ENCODE peak calls at places on chromosomes 4 and X, in six cellular contexts. K is HFF-Myc, Y is choroid plexus epithelial cell, Q is fibroblast of mammary gland, A is thoracic aorta, C is tibial artery. I is an unnamed sample.
A peak's percentile ranks its signal among the peaks of the same experiment; 100 is the strongest.

GRCh38 chr4:159697322-159698283 is 594.7 kb downstream of the RAPGEF2 start:
- DNase-seq in K (no peak), Y (no peak), Q (no peak), A (no peak), C (no peak), I (no peak)

GRCh38 chr4:69524708-69525107 is 29.0 kb upstream of the UGT2B4 start:
- DNase-seq in K (no peak), Y (peak; percentile 6), Q (no peak), A (no peak), C (no peak), I (no peak)

GRCh38 chrX:68440940-68441339 is 7.6 kb upstream of the OPHN1 start:
- DNase-seq in K (peak; percentile 47), Y (peak; percentile 75), Q (peak; percentile 70), A (peak; percentile 8), C (peak; percentile 50), I (no peak)

GRCh38 chrX:69614896-69615295 is 1.0 kb upstream of the EDA start:
- DNase-seq in K (no peak), Y (no peak), Q (peak; percentile 49), A (no peak), C (no peak), I (no peak)

GRCh38 chr4:128716325-128716724 is 93.2 kb upstream of the JADE1 start:
- DNase-seq in K (no peak), Y (no peak), Q (no peak), A (no peak), C (peak; percentile 36), I (no peak)

GRCh38 chrX:109624641-109625311 is at the start of gene KCNE5:
- DNase-seq in K (no peak), Y (no peak), Q (no peak), A (no peak), C (no peak), I (no peak)

GRCh38 chr4:142404191-142404611 is 441.9 kb downstream of the INPP4B start:
- DNase-seq in K (no peak), Y (peak; percentile 77), Q (peak; percentile 85), A (peak; percentile 3), C (no peak), I (no peak)

GRCh38 chrX:119502727-119503483 is 34.7 kb downstream of the SLC25A5 start:
- DNase-seq in K (no peak), Y (peak; percentile 53), Q (peak; percentile 60), A (no peak), C (no peak), I (no peak)

GRCh38 chr4:100968046-100968445 is 379.3 kb downstream of the PPP3CA start:
- DNase-seq in K (no peak), Y (no peak), Q (no peak), A (no peak), C (no peak), I (no peak)

GRCh38 chr4:139368990-139369389 is 66.7 kb upstream of the NDUFC1 start:
- DNase-seq in K (no peak), Y (peak; percentile 48), Q (peak; percentile 5), A (no peak), C (no peak), I (no peak)

GRCh38 chrX:24838624-24839023 is 144.9 kb downstream of the POLA1 start:
- DNase-seq in K (no peak), Y (peak; percentile 62), Q (peak; percentile 49), A (no peak), C (no peak), I (no peak)

GRCh38 chrX:38156838-38157237 is 63.8 kb downstream of the SRPX start:
- DNase-seq in K (no peak), Y (no peak), Q (no peak), A (no peak), C (no peak), I (no peak)

GRCh38 chrX:109049903-109050302 is 313.5 kb upstream of the IRS4 start:
- DNase-seq in K (no peak), Y (peak; percentile 0), Q (no peak), A (no peak), C (no peak), I (no peak)

DNA sequence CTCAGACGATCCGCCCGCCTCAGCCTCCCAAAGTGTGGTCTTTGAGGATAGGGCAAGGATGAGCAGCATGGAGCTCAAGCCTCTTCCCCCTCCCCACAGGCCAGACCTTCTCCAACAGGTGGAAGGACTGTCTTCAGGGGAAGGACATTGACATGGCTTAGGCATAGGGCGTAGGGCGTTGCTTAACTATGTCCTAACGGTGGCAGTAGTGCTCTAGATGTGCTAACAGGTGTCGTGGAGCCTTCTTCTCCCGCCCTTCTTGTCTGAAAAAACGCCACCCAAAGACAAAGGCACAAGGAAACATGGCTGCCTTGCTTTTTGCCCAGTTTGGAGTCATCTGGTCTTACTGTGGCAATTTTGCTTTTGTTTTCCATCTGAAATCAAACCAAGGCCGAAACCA is 219.8 kb downstream of the OR13H1 start:
- DNase-seq in K (no peak), Y (no peak), Q (peak; percentile 83), A (no peak), C (no peak), I (peak; percentile 67)
- TF ChIP-seq CTCF in K (no peak), Y (no peak), Q (peak; percentile 43), A (no peak), C (no peak), I (no peak)

GRCh38 chr4:169229571-169230028 is 41.2 kb downstream of the SH3RF1 start:
- DNase-seq in K (peak; percentile 70), Y (peak; percentile 96), Q (peak; percentile 98), A (peak; percentile 36), C (peak; percentile 37), I (no peak)

GRCh38 chr4:169228076-169228475 is 42.7 kb downstream of the SH3RF1 start:
- DNase-seq in K (no peak), Y (no peak), Q (no peak), A (no peak), C (no peak), I (no peak)

GRCh38 chr4:169225058-169225751 is 45.6 kb downstream of the SH3RF1 start:
- DNase-seq in K (peak; percentile 88), Y (peak; percentile 96), Q (peak; percentile 98), A (no peak), C (no peak), I (no peak)

GRCh38 chr4:169225812-169226211 is 44.9 kb downstream of the SH3RF1 start:
- DNase-seq in K (no peak), Y (no peak), Q (peak; percentile 72), A (no peak), C (no peak), I (no peak)

DNA sequence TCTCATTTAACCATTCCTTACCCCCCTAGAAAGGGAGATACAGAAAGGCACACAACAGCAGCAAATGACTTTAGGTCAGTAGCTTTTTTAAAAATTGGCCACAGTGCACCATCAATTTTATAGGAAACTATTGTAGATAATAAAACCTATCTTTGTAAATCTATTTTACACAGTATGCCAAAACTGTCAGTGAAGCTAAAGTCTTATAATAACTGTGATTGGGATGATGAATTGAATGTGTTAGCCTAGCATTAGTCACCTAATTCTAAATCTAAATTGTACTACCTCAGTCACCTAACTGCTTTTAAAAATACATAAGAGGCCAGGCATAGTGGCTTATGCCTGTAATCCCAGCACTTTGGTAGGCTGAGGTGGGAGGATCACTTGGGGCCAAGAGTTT is 44.2 kb downstream of the SH3RF1 start:
- DNase-seq in K (no peak), Y (no peak), Q (peak; percentile 19), A (no peak), C (no peak), I (no peak)
- TF ChIP-seq CTCF in K (no peak), Y (no peak), Q (no peak), A (no peak), C (no peak), I (no peak)

DNA sequence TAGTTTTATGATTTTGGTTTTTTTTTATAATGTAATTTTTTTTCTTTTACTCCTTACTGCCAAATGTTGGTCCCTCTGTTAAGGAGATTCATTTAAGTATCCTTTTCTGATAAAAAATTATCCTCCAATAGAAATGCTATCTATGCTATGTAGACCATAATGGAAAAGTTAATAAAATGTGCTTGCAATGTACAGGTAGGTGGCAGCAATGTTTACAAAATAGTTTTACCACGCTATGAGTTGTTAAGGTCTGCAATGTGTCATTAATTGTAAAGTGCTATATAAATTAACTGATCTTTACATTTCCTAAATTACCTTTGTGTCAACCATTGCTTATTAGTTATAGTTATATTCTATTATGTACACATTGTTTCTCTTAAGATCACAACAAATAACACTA is 3.8 kb upstream of the CENPC start:
- DNase-seq in K (no peak), Y (peak; percentile 67), Q (peak; percentile 45), A (no peak), C (no peak), I (no peak)
- TF ChIP-seq CTCF in K (peak; percentile 5), Y (peak; percentile 49), Q (peak; percentile 36), A (no peak), C (no peak), I (no peak)

GRCh38 chr4:83753260-83753659 is 217.4 kb downstream of the GPAT3 start:
- DNase-seq in K (no peak), Y (no peak), Q (no peak), A (no peak), C (no peak), I (no peak)
- TF ChIP-seq CTCF in K (peak; percentile 22), Y (peak; percentile 18), Q (no peak), A (no peak), C (no peak), I (no peak)

DNA sequence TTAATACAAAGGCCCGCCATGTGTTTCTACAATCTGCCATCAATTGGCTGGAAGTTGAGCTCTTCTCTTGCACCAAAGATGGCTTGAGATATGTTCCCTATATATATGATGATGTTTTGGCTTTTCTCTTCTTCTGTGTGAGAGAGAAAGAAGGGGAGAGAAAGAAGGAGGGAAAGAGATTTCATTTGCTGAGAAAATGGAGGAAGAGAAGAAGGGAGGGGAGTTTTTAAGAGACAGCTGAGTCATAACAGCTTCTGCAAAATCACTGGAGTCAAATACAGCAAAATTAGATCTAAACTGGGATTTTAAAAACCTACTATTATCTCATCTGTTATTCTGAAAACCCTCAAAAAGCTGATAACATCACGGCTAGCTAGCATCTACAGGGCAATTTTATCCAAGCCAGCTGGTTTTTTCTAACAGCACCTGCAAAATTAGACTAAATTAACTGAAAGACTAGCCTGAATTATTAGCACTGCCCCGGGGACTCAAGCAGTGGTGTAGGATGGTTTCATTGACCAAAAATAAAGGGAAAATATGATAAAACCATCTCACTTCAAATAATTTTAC is 647.6 kb upstream of the ACTRT1 start:
- DNase-seq in K (no peak), Y (no peak), Q (no peak), A (no peak), C (no peak), I (no peak)
- TF ChIP-seq CTCF in K (no peak), Y (no peak), Q (no peak), A (no peak), C (no peak), I (no peak)

GRCh38 chr4:163332526-163333405 is at the start of gene NPY1R:
- DNase-seq in K (peak; percentile 29), Y (peak; percentile 88), Q (peak; percentile 77), A (peak; percentile 33), C (peak; percentile 81), I (no peak)
- TF ChIP-seq CTCF in K (peak; percentile 72), Y (peak; percentile 80), Q (peak; percentile 69), A (peak; percentile 71), C (peak; percentile 69), I (no peak)

GRCh38 chr4:169283114-169283509 is 12.4 kb upstream of the SH3RF1 start:
- DNase-seq in K (no peak), Y (peak; percentile 75), Q (peak; percentile 92), A (no peak), C (no peak), I (no peak)

GRCh38 chr4:169282429-169283113 is 11.8 kb upstream of the SH3RF1 start:
- DNase-seq in K (no peak), Y (no peak), Q (peak; percentile 66), A (no peak), C (no peak), I (no peak)

GRCh38 chr4:169286562-169287301 is 16.0 kb upstream of the SH3RF1 start:
- DNase-seq in K (no peak), Y (no peak), Q (peak; percentile 29), A (no peak), C (no peak), I (no peak)
- TF ChIP-seq CTCF in K (peak; percentile 25), Y (no peak), Q (peak; percentile 15), A (peak; percentile 30), C (no peak), I (no peak)

GRCh38 chr4:54440394-54441223 is 211.5 kb downstream of the PDGFRA start:
- DNase-seq in K (no peak), Y (peak; percentile 71), Q (peak; percentile 56), A (no peak), C (no peak), I (no peak)
- TF ChIP-seq CTCF in K (peak; percentile 57), Y (peak; percentile 76), Q (peak; percentile 74), A (peak; percentile 49), C (peak; percentile 44), I (no peak)

I was measured in omental fat pad.